ENCODE peak calls at places on chromosomes 11 and 22, in eight cellular contexts. W is NCI-H748 treated with DMSO at 0.1 percent for 48 hours; H is RPMI7951; R is GM03348; L is PC-3; O is posterior vena cava; I is activated CD4-positive, CD25-positive, alpha-beta regulatory T cell; G is colonic mucosa. K is an unnamed sample.

GRCh38 chr11:73729594-73730206 is 31.2 kb downstream of the RAB6A start:
- DNase-seq in I (no peak), R (peak), G (no peak), H (peak), O (no peak), L (peak), W (no peak), K (no peak)

GRCh38 chr11:35588627-35589026 is 29.6 kb upstream of the FJX1 start:
- DNase-seq in I (no peak), L (peak), R (peak), O (no peak), G (no peak), H (peak), W (no peak), K (no peak)

GRCh38 chr11:6646040-6646439 is 9.6 kb downstream of the DCHS1 start:
- DNase-seq in G (no peak), H (peak), L (no peak), W (no peak), O (peak), I (no peak), R (peak), K (no peak)

GRCh38 chr11:19931141-19931767 is 218.6 kb downstream of the NAV2 start:
- DNase-seq in L (no peak), G (no peak), I (no peak), O (no peak), H (peak), W (no peak), R (peak), K (no peak)

GRCh38 chr11:96015911-96016565 is 92.1 kb upstream of the MTMR2 start:
- DNase-seq in R (no peak), H (peak), L (no peak), G (no peak), W (no peak), O (no peak), I (no peak), K (no peak)

GRCh38 chr11:2466869-2467694 is 22.3 kb downstream of the KCNQ1 start:
- DNase-seq in G (peak), H (no peak), W (no peak), L (no peak), O (peak), I (no peak), R (peak), K (no peak)

GRCh38 chr22:49910229-49911155 is 7.7 kb downstream of the ALG12 start:
- DNase-seq in L (no peak), G (no peak), R (no peak), H (no peak), W (no peak), O (no peak), I (no peak), K (no peak)

GRCh38 chr22:35742342-35743100 is 24.8 kb downstream of the APOL5 start:
- DNase-seq in R (peak), O (no peak), W (no peak), G (no peak), L (peak), I (no peak), H (peak), K (no peak)

GRCh38 chr11:133157180-133157579 is 375.1 kb downstream of the OPCML start:
- DNase-seq in L (no peak), R (no peak), I (no peak), W (no peak), H (no peak), O (no peak), G (no peak), K (no peak)

GRCh38 chr22:47813661-47814060 is 1051.2 kb downstream of the TBC1D22A start:
- DNase-seq in G (no peak), I (no peak), O (no peak), L (no peak), W (no peak), R (no peak), H (no peak), K (no peak)

GRCh38 chr22:28930357-28931007 is 47.1 kb downstream of the ZNRF3 start:
- DNase-seq in O (no peak), G (no peak), H (no peak), W (no peak), I (no peak), R (no peak), L (no peak), K (no peak)

GRCh38 chr11:112795142-112795815 is 165.9 kb upstream of the NCAM1 start:
- DNase-seq in G (peak), W (no peak), O (no peak), R (peak), H (peak), I (no peak), L (peak), K (no peak)

GRCh38 chr11:115054541-115055538 is 376.5 kb downstream of the NXPE2 start:
- DNase-seq in L (no peak), G (no peak), I (no peak), H (no peak), W (peak), R (no peak), O (no peak), K (no peak)

GRCh38 chr22:22951035-22951434 is 63.4 kb downstream of the IGLL5 start:
- DNase-seq in O (no peak), G (no peak), W (no peak), L (no peak), I (no peak), H (no peak), R (no peak), K (no peak)

GRCh38 chr11:34250732-34251639 is 106.8 kb downstream of the ABTB2 start:
- DNase-seq in H (peak), R (peak), W (no peak), I (peak), L (peak), G (peak), O (peak), K (no peak)

GRCh38 chr22:26711205-26711958 is 54.0 kb downstream of the MIAT start:
- DNase-seq in L (no peak), G (no peak), I (no peak), R (no peak), H (no peak), W (no peak), O (no peak), K (peak)

GRCh38 chr22:32490279-32490678 is 15.7 kb downstream of the FBXO7 start:
- DNase-seq in R (no peak), L (no peak), O (no peak), H (no peak), G (no peak), W (no peak), I (no peak), K (no peak)

GRCh38 chr11:82895437-82896091 is 4.7 kb downstream of the PRCP start:
- DNase-seq in G (no peak), H (no peak), W (no peak), I (no peak), R (no peak), O (no peak), L (no peak), K (no peak)

GRCh38 chr11:88353835-88354496 is 16.4 kb upstream of the CTSC start:
- DNase-seq in I (no peak), W (no peak), G (no peak), O (no peak), L (no peak), H (no peak), R (no peak), K (no peak)

GRCh38 chr11:132683602-132684001 is 848.7 kb downstream of the OPCML start:
- DNase-seq in O (no peak), R (peak), H (peak), W (no peak), I (no peak), G (no peak), L (no peak), K (no peak)

GRCh38 chr11:65152157-65152556 is 17.8 kb upstream of the SYVN1 start:
- DNase-seq in G (no peak), R (no peak), I (no peak), L (no peak), O (no peak), W (no peak), H (no peak), K (peak)

GRCh38 chr11:64743591-64744543 is at the start of gene RASGRP2:
- DNase-seq in H (no peak), R (peak), W (peak), G (peak), L (peak), O (peak), I (peak), K (peak)

GRCh38 chr22:50302041-50302541 is 5.4 kb downstream of the PLXNB2 start:
- DNase-seq in H (no peak), I (no peak), O (no peak), L (peak), R (peak), G (peak), W (no peak), K (peak)

GRCh38 chr11:73907191-73907590 is 30.4 kb downstream of the PAAF1 start:
- DNase-seq in W (no peak), R (peak), I (no peak), L (peak), G (no peak), H (peak), O (no peak), K (no peak)

GRCh38 chr11:924406-925157 is 1.1 kb upstream of the AP2A2 start:
- DNase-seq in R (no peak), L (no peak), H (no peak), O (no peak), I (no peak), W (no peak), G (no peak), K (peak)

GRCh38 chr11:111829185-111829968 is 42.0 kb downstream of the ALG9 start:
- DNase-seq in G (no peak), O (no peak), R (peak), H (no peak), W (no peak), L (no peak), I (no peak), K (no peak)

GRCh38 chr11:117009905-117010605 is 88.2 kb downstream of the SIK3 start:
- DNase-seq in H (no peak), R (no peak), L (no peak), O (no peak), W (no peak), G (no peak), I (no peak), K (no peak)

GRCh38 chr11:134139873-134140331 is 71.0 kb downstream of the JAM3 start:
- DNase-seq in R (peak), W (peak), L (peak), H (peak), O (peak), G (peak), I (no peak), K (peak)

GRCh38 chr22:41405588-41405987 is 23.8 kb downstream of the TEF start:
- DNase-seq in H (no peak), L (no peak), W (no peak), I (no peak), O (no peak), G (no peak), R (no peak), K (no peak)

GRCh38 chr22:43157874-43158546 is 6.7 kb downstream of the TSPO start:
- DNase-seq in R (no peak), H (no peak), O (no peak), L (no peak), G (no peak), W (no peak), I (no peak), K (no peak)

GRCh38 chr11:102026975-102027374 is 20.3 kb upstream of the CFAP300 start:
- DNase-seq in H (no peak), G (no peak), I (no peak), R (no peak), L (no peak), O (no peak), W (no peak), K (no peak)

GRCh38 chr11:3220521-3221407 is 2.2 kb upstream of the MRGPRG start:
- DNase-seq in I (no peak), G (peak), L (no peak), H (no peak), O (peak), R (peak), W (no peak), K (no peak)

GRCh38 chr11:114738954-114739353 is 60.6 kb downstream of the NXPE2 start:
- DNase-seq in I (no peak), L (peak), H (peak), R (peak), G (peak), W (peak), O (no peak), K (no peak)

GRCh38 chr11:46417711-46418110 is 26.1 kb upstream of the CHRM4 start:
- DNase-seq in L (no peak), R (no peak), O (no peak), G (no peak), W (no peak), I (no peak), H (no peak), K (no peak)

GRCh38 chr11:5102246-5102645 is 32.9 kb downstream of the OR52E1 start:
- DNase-seq in G (no peak), L (no peak), H (no peak), I (no peak), R (no peak), O (no peak), W (no peak), K (no peak)

GRCh38 chr22:31144223-31144622 is 3.9 kb upstream of the PLA2G3 start:
- DNase-seq in L (peak), O (no peak), W (no peak), G (no peak), H (peak), I (no peak), R (no peak), K (no peak)

GRCh38 chr11:9624448-9624847 is 39.4 kb upstream of the SWAP70 start:
- DNase-seq in O (no peak), R (no peak), W (no peak), G (no peak), I (no peak), L (no peak), H (no peak), K (no peak)

K was measured in left colon.